ENCODE peak calls at places on chromosomes 5 and 9, in seven cellular contexts. Q is tibial nerve, C is HepG2, W is A549, U is stomach, S is heart left ventricle, T is transverse colon. J is an unnamed sample.

GRCh38 chr5:72555871-72556270 is 48.7 kb upstream of the ZNF366 start:
- DNase-seq in T (no peak), C (no peak), S (no peak), W (no peak), Q (no peak), U (no peak), J (no peak)

GRCh38 chr5:54523534-54523933 is 6.0 kb downstream of the SNX18 start:
- DNase-seq in C (no peak), T (no peak), Q (no peak), W (no peak), S (no peak), U (no peak), J (no peak)

GRCh38 chr5:54673523-54674225 is 156.1 kb downstream of the SNX18 start:
- DNase-seq in W (no peak), Q (no peak), U (peak; percentile 44), S (peak; percentile 71), T (peak; percentile 52), C (no peak), J (peak; percentile 67)

GRCh38 chr9:33439731-33440130 is 7.7 kb downstream of the AQP3 start:
- DNase-seq in S (no peak), W (no peak), T (no peak), U (no peak), C (no peak), Q (no peak), J (no peak)

GRCh38 chr9:35954942-35955546 is 2.9 kb downstream of the OR2S2 start:
- DNase-seq in U (peak; percentile 64), S (no peak), T (peak; percentile 68), Q (no peak), C (peak; percentile 56), W (peak; percentile 42), J (peak; percentile 74)

GRCh38 chr5:9775339-9775738 is 145.2 kb upstream of the TAS2R1 start:
- DNase-seq in W (no peak), T (no peak), C (no peak), S (no peak), Q (no peak), U (no peak), J (no peak)

GRCh38 chr5:128635379-128635778 is 97.3 kb upstream of the FBN2 start:
- DNase-seq in Q (no peak), W (no peak), S (no peak), U (no peak), T (no peak), C (no peak), J (no peak)

GRCh38 chr5:128669803-128670202 is 131.8 kb upstream of the FBN2 start:
- DNase-seq in U (no peak), C (no peak), S (no peak), T (no peak), W (no peak), Q (no peak), J (no peak)

GRCh38 chr5:177018341-177018740 is 4.2 kb upstream of the ZNF346 start:
- DNase-seq in S (no peak), Q (no peak), U (no peak), C (no peak), T (no peak), W (no peak), J (no peak)

GRCh38 chr9:7770102-7770501 is 29.5 kb downstream of the DMAC1 start:
- DNase-seq in T (no peak), C (no peak), U (no peak), S (no peak), Q (no peak), W (no peak), J (no peak)

GRCh38 chr5:2179861-2180260 is 297.1 kb upstream of the IRX4 start:
- DNase-seq in Q (no peak), W (no peak), T (no peak), C (no peak), U (no peak), S (no peak), J (no peak)

GRCh38 chr9:125889122-125889523 is 141.9 kb downstream of the PBX3 start:
- DNase-seq in U (no peak), C (no peak), W (no peak), S (peak; percentile 66), T (no peak), Q (no peak), J (peak; percentile 49)

GRCh38 chr9:125889524-125890473 is 142.6 kb downstream of the PBX3 start:
- DNase-seq in C (no peak), U (peak; percentile 43), S (peak; percentile 62), W (peak; percentile 23), T (peak; percentile 11), Q (no peak), J (peak; percentile 59)

GRCh38 chr9:125890793-125891192 is 143.6 kb downstream of the PBX3 start:
- DNase-seq in S (no peak), Q (no peak), W (no peak), U (no peak), C (no peak), T (no peak), J (no peak)

GRCh38 chr9:125886365-125886764 is 139.2 kb downstream of the PBX3 start:
- DNase-seq in Q (no peak), S (no peak), C (no peak), U (no peak), W (no peak), T (no peak), J (no peak)

DNA sequence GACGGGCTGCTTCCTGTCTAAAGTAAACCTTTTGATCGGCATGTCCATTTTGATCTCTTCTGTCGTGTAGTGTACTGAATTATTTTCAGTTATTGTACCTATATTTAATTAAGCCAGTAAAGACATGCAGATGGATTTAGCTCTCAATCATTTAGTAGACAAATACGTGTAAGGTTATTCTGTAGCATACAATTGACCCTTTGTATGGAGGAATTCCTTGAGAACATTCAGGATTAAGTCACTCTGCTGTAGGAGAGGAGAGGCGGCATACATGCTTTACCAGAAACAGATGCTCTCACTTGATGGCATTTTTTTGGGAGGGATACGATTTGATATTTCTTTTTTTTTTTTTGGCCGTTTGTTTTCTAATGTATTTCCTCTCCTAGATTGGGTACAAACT is 141.0 kb downstream of the PBX3 start:
- DNase-seq in C (no peak), S (no peak), U (no peak), W (no peak), Q (no peak), T (no peak), J (no peak)
- H3K4me1 ChIP-seq in C (peaks cover 40% of the 10 kb centered on the region), S (peaks cover 29% of the 10 kb centered on the region), U (peaks cover 76% of the 10 kb centered on the region), W (peaks cover 11% of the 10 kb centered on the region), Q (no peaks in the 10 kb centered on the region), T (peaks cover under 1% of the 10 kb centered on the region), J (peaks cover 27% of the 10 kb centered on the region)

GRCh38 chr5:148912714-148913398 is 86.4 kb downstream of the ADRB2 start:
- DNase-seq in U (no peak), W (peak; percentile 82), T (no peak), Q (no peak), C (peak; percentile 16), S (no peak), J (no peak)
- TF ChIP-seq POLR2A in U (no peak), W (no peak), T (no peak), Q (no peak), C (no peak), S (no peak), J (no peak)

GRCh38 chr5:42520203-42520602 is 97.0 kb downstream of the GHR start:
- DNase-seq in C (no peak), U (no peak), S (no peak), T (no peak), W (no peak), Q (no peak), J (no peak)

GRCh38 chr5:42518595-42519067 is 95.4 kb downstream of the GHR start:
- DNase-seq in U (no peak), C (no peak), S (no peak), Q (no peak), T (no peak), W (no peak), J (no peak)

GRCh38 chr5:42522783-42523182 is 99.5 kb downstream of the GHR start:
- DNase-seq in T (no peak), W (no peak), U (no peak), S (no peak), Q (no peak), C (no peak), J (no peak)

GRCh38 chr5:42517164-42517563 is 93.9 kb downstream of the GHR start:
- DNase-seq in S (no peak), W (no peak), C (no peak), T (no peak), U (no peak), Q (no peak), J (no peak)

GRCh38 chr5:42520957-42521356 is 97.7 kb downstream of the GHR start:
- DNase-seq in W (no peak), T (peak; percentile 58), S (no peak), Q (no peak), U (no peak), C (no peak), J (no peak)
- H3K27ac ChIP-seq in W (no peak overlapping the region), T (peak overlapping the region; percentile 56), S (no peak overlapping the region), Q (no peak overlapping the region), U (no peak overlapping the region), C (no peak overlapping the region), J (no peak overlapping the region)

DNA sequence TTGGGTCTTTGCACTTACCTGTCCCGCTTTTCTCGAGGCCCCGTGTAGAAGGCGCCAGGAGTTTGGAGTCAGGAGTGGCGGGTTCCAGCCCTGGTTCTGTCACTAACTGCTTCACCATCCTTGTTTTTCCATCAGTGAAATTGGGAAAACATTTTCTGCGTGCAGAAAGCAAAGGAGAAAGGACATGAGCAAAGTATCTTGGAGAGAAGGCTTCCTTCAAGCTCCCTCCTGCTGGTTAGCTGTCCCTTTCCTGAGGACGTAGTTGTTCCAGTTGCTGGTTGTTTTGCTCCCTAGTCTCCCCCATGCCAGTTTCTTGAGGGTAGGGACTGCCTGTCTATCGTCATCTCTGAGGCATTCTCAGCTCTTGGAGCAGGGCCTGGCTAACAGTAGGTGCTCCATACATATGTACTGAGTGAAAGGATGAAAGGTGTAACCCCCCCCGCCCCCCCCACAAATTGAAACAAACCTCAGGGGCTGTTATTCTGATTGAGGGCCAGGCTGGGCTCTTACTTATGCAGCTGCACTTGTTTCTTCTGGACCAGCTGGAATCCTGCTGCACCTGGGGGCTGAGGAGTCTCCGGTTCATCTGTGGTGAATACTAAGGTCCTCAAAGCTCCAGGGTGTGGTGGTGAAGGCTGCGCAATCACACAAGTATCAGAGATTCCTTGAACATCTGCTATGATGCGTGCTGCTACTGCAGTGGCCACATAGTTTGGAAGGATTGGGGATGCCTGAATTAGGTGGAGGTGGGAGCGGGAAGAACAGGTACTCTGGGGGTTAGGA is 1.0 kb downstream of the SMIM3 start:
- DNase-seq in Q (no peak), U (no peak), T (peak; percentile 21), C (no peak), W (no peak), S (no peak), J (no peak)
- H3K4me1 ChIP-seq in Q (peaks cover 52% of the 10 kb centered on the region), U (peaks cover 65% of the 10 kb centered on the region), T (peaks cover 37% of the 10 kb centered on the region), C (peaks cover 67% of the 10 kb centered on the region), W (peaks cover 9% of the 10 kb centered on the region), S (peaks cover 50% of the 10 kb centered on the region), J (peaks cover 29% of the 10 kb centered on the region)